ENCODE peak calls at places on chromosomes 4 and X, in five cellular contexts. H is HCT116, U is GM23248, F is neural progenitor cell, Y is MM.1S. R is an unnamed sample.

GRCh38 chr4:67087897-67088296 is 457.4 kb downstream of the CENPC start:
- DNase-seq in H (peak), U (peak), F (peak), Y (peak), R (peak)

GRCh38 chr4:183935355-183936005 is 30.4 kb downstream of the STOX2 start:
- DNase-seq in H (no peak), U (no peak), F (no peak), Y (no peak), R (no peak)

GRCh38 chrX:40083979-40084359 is 13.8 kb downstream of the BCOR start:
- DNase-seq in H (no peak), U (no peak), F (no peak), Y (no peak), R (no peak)

GRCh38 chr4:94428884-94429283 is 22.9 kb upstream of the PDLIM5 start:
- DNase-seq in H (no peak), U (no peak), F (no peak), Y (no peak), R (no peak)

GRCh38 chrX:1401611-1402430 is 9.9 kb upstream of the SLC25A6 start:
- DNase-seq in H (no peak), U (no peak), F (no peak), Y (no peak), R (no peak)

GRCh38 chr4:162408309-162408708 is 244.5 kb upstream of the FSTL5 start:
- DNase-seq in H (no peak), U (no peak), F (no peak), Y (no peak), R (no peak)

GRCh38 chr4:34973632-34974312 is 1270.5 kb downstream of the ARAP2 start:
- DNase-seq in H (no peak), U (no peak), F (no peak), Y (no peak), R (no peak)

GRCh38 chr4:113831469-113831868 is 69.9 kb upstream of the CAMK2D start:
- DNase-seq in H (no peak), U (no peak), F (no peak), Y (no peak), R (no peak)

GRCh38 chr4:2008671-2008920 is 178 bp downstream of the NELFA start:
- DNase-seq in H (no peak), U (no peak), F (no peak), Y (no peak), R (no peak)

GRCh38 chr4:36244257-36245084 is at the start of gene ARAP2:
- DNase-seq in H (peak), U (peak), F (peak), Y (peak), R (peak)

GRCh38 chr4:147090486-147090885 is 144.8 kb upstream of the TTC29 start:
- DNase-seq in H (no peak), U (no peak), F (no peak), Y (no peak), R (no peak)

GRCh38 chr4:17448689-17449088 is 63.2 kb downstream of the QDPR start:
- DNase-seq in H (no peak), U (peak), F (no peak), Y (peak), R (peak)

GRCh38 chrX:148659481-148659880 is 159.1 kb downstream of the AFF2 start:
- DNase-seq in H (no peak), U (no peak), F (no peak), Y (no peak), R (no peak)

GRCh38 chrX:3962511-3963350 is 249.3 kb upstream of the PRKX start:
- DNase-seq in H (no peak), U (peak), F (peak), Y (peak), R (peak)

GRCh38 chr4:121822796-121823504 is 733 bp downstream of the CCNA2 start:
- DNase-seq in H (no peak), U (peak), F (peak), Y (peak), R (peak)

GRCh38 chr4:152146244-152146643 is 385.4 kb upstream of the GATB start:
- DNase-seq in H (no peak), U (no peak), F (no peak), Y (no peak), R (no peak)

GRCh38 chrX:151169783-151170182 is 6.6 kb upstream of the GPR50 start:
- DNase-seq in H (no peak), U (no peak), F (no peak), Y (no peak), R (no peak)

DNA sequence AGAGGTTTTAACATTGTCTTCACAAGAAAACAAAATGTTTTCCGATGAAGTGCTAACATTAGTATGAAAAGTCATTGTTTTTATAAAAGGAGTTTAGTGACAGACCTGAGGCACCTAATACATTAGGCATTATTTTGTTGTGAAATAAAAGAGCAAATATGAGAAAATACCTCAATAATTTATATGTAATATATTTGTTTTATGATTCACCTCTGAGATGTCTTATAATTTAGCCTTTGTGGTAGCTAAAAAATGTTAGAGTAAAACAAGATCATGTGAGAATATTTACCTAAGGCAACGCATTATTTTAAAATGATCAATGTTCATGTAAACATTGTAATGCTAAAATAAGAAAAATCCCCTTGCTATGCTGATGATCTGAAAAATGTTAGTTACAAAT is 100.9 kb upstream of the WDFY3 start:
- DNase-seq in H (no peak), U (no peak), F (no peak), Y (no peak), R (peak)
- TF ChIP-seq EZH2phosphoT487 in H (no peak), U (no peak), F (no peak), Y (no peak), R (no peak)

GRCh38 chr4:24471623-24472510 is 112.5 kb downstream of the DHX15 start:
- DNase-seq in H (no peak), U (peak), F (peak), Y (no peak), R (no peak)
- H3K9ac ChIP-seq in H (no peak), U (no peak), F (no peak), Y (peak), R (no peak)

GRCh38 chr4:83542225-83542624 is 6.3 kb downstream of the GPAT3 start:
- DNase-seq in H (no peak), U (no peak), F (no peak), Y (no peak), R (no peak)

GRCh38 chr4:83535520-83535944 is 376 bp upstream of the GPAT3 start:
- DNase-seq in H (peak), U (peak), F (peak), Y (peak), R (peak)

GRCh38 chr4:83535945-83536648 is at the start of gene GPAT3:
- DNase-seq in H (peak), U (peak), F (peak), Y (peak), R (peak)

GRCh38 chr4:83536649-83537352 is 893 bp downstream of the GPAT3 start:
- DNase-seq in H (no peak), U (peak), F (peak), Y (no peak), R (no peak)
- TF ChIP-seq EZH2 in H (no peak), U (no peak), F (no peak), Y (no peak), R (no peak)

GRCh38 chr4:40626183-40626990 is 3.3 kb downstream of the RBM47 start:
- DNase-seq in H (no peak), U (peak), F (peak), Y (no peak), R (peak)
- TF ChIP-seq EZH2phosphoT487 in H (no peak), U (no peak), F (no peak), Y (no peak), R (no peak)

R was measured in PC-3.